ENCODE peak calls at places on chromosomes 2 and 18, in nine cellular contexts. T is GM23248, Z is memory B cell, D is sigmoid colon, J is NCI-H510A treated with DMSO at 0.1 percent for 48 hours, N is foreskin fibroblast, H is amygdala, F is HEK293T, X is glomerular endothelial cell. U is an unnamed sample.

GRCh38 chr2:27003003-27003402 is 29.8 kb upstream of the TMEM214 start:
- DNase-seq in T (peak; percentile 85), Z (no peak), D (no peak), J (no peak), N (no peak), H (no peak), F (no peak), X (no peak), U (no peak)

GRCh38 chr2:237921967-237922492 is 44.8 kb upstream of the UBE2F start:
- DNase-seq in T (no peak), Z (no peak), D (peak; percentile 58), J (no peak), N (no peak), H (no peak), F (no peak), X (no peak), U (no peak)

GRCh38 chr2:215410932-215411285 is 25.0 kb downstream of the FN1 start:
- DNase-seq in T (peak; percentile 96), Z (no peak), D (no peak), J (no peak), N (peak; percentile 82), H (no peak), F (no peak), X (peak; percentile 68), U (peak; percentile 79)

GRCh38 chr2:155872396-155872795 is 460.1 kb downstream of the NR4A2 start:
- DNase-seq in T (no peak), Z (no peak), D (no peak), J (no peak), N (no peak), H (no peak), F (no peak), X (no peak), U (no peak)

GRCh38 chr18:10482985-10483949 is 28.8 kb downstream of the APCDD1 start:
- DNase-seq in T (no peak), Z (peak; percentile 4), D (no peak), J (no peak), N (no peak), H (no peak), F (no peak), X (no peak), U (peak; percentile 5)

GRCh38 chr18:12255626-12256026 is 1.5 kb downstream of the CIDEA start:
- DNase-seq in T (peak; percentile 54), Z (no peak), D (no peak), J (no peak), N (peak; percentile 51), H (no peak), F (no peak), X (no peak), U (no peak)

GRCh38 chr18:49243391-49243790 is 217.1 kb downstream of the DYM start:
- DNase-seq in T (peak; percentile 18), Z (no peak), D (no peak), J (no peak), N (no peak), H (no peak), F (no peak), X (no peak), U (no peak)

GRCh38 chr18:4878480-4878879 is 318.6 kb downstream of the AKAIN1 start:
- DNase-seq in T (no peak), Z (no peak), D (no peak), J (no peak), N (no peak), H (no peak), F (no peak), X (no peak), U (no peak)

GRCh38 chr2:162435676-162436075 is 91.7 kb downstream of the GCA start:
- DNase-seq in T (no peak), Z (no peak), D (no peak), J (no peak), N (no peak), H (no peak), F (no peak), X (no peak), U (no peak)

GRCh38 chr2:191048073-191048472 is 34.1 kb upstream of the STAT1 start:
- DNase-seq in T (peak; percentile 68), Z (no peak), D (no peak), J (no peak), N (no peak), H (no peak), F (no peak), X (no peak), U (no peak)

GRCh38 chr2:124778076-124778475 is 753.0 kb downstream of the CNTNAP5 start:
- DNase-seq in T (no peak), Z (no peak), D (no peak), J (no peak), N (no peak), H (no peak), F (no peak), X (no peak), U (no peak)

GRCh38 chr2:38095079-38095478 is 19.1 kb upstream of the CYP1B1 start:
- DNase-seq in T (no peak), Z (no peak), D (no peak), J (no peak), N (no peak), H (no peak), F (no peak), X (no peak), U (no peak)

GRCh38 chr18:23872701-23873550 is 141.6 kb upstream of the TTC39C start:
- DNase-seq in T (no peak), Z (no peak), D (no peak), J (no peak), N (no peak), H (no peak), F (no peak), X (no peak), U (no peak)

GRCh38 chr2:105103481-105103880 is 65.6 kb downstream of the MRPS9 start:
- DNase-seq in T (no peak), Z (no peak), D (no peak), J (no peak), N (no peak), H (no peak), F (no peak), X (no peak), U (no peak)

GRCh38 chr2:191246820-191247380 is 1.7 kb downstream of the MYO1B start:
- DNase-seq in T (peak; percentile 50), Z (no peak), D (no peak), J (no peak), N (no peak), H (no peak), F (no peak), X (no peak), U (no peak)

GRCh38 chr2:39657538-39657937 is 8.2 kb upstream of the TMEM178A start:
- DNase-seq in T (no peak), Z (no peak), D (no peak), J (no peak), N (no peak), H (no peak), F (no peak), X (no peak), U (no peak)

GRCh38 chr2:62114564-62114963 is 81.4 kb upstream of the B3GNT2 start:
- DNase-seq in T (no peak), Z (no peak), D (peak; percentile 64), J (peak; percentile 26), N (no peak), H (no peak), F (no peak), X (no peak), U (no peak)

GRCh38 chr2:95058466-95058988 is 33.0 kb downstream of the MAL start:
- DNase-seq in T (no peak), Z (no peak), D (peak; percentile 64), J (no peak), N (no peak), H (no peak), F (no peak), X (no peak), U (no peak)

GRCh38 chr2:20596973-20597867 is 53.7 kb downstream of the HS1BP3 start:
- DNase-seq in T (no peak), Z (no peak), D (peak; percentile 94), J (no peak), N (peak; percentile 86), H (no peak), F (no peak), X (no peak), U (no peak)

GRCh38 chr2:96344011-96344410 is 8.4 kb downstream of the NCAPH start:
- DNase-seq in T (no peak), Z (peak; percentile 37), D (no peak), J (no peak), N (no peak), H (no peak), F (no peak), X (no peak), U (no peak)

GRCh38 chr2:224922142-224922727 is 120.0 kb downstream of the DOCK10 start:
- DNase-seq in T (no peak), Z (no peak), D (no peak), J (no peak), N (no peak), H (no peak), F (no peak), X (no peak), U (no peak)

GRCh38 chr2:120235681-120236080 is 12.5 kb upstream of the TMEM185B start:
- DNase-seq in T (no peak), Z (no peak), D (no peak), J (no peak), N (no peak), H (no peak), F (no peak), X (no peak), U (no peak)

GRCh38 chr2:170157025-170157684 is 20.8 kb upstream of the MYO3B start:
- DNase-seq in T (peak; percentile 31), Z (no peak), D (no peak), J (no peak), N (peak; percentile 51), H (no peak), F (no peak), X (peak; percentile 16), U (no peak)

GRCh38 chr2:226756131-226756530 is 43.5 kb downstream of the IRS1 start:
- DNase-seq in T (peak; percentile 69), Z (no peak), D (no peak), J (no peak), N (peak; percentile 61), H (no peak), F (no peak), X (no peak), U (no peak)

GRCh38 chr2:16773080-16773713 is 107.6 kb upstream of the CYRIA start:
- DNase-seq in T (peak; percentile 74), Z (peak; percentile 49), D (no peak), J (peak; percentile 57), N (peak; percentile 8), H (no peak), F (peak; percentile 64), X (peak; percentile 20), U (peak; percentile 63)

GRCh38 chr2:62054029-62054791 is 141.7 kb upstream of the B3GNT2 start:
- DNase-seq in T (no peak), Z (no peak), D (no peak), J (no peak), N (no peak), H (no peak), F (no peak), X (no peak), U (no peak)

GRCh38 chr2:100895402-100895801 is 75.5 kb downstream of the NPAS2 start:
- DNase-seq in T (no peak), Z (no peak), D (peak; percentile 77), J (no peak), N (no peak), H (no peak), F (no peak), X (no peak), U (no peak)

U was measured in AG20443.